ENCODE peak calls at places on chromosomes 11 and 22, in seven cellular contexts. One of them, this sample, is unnamed. For H3K4me1, the result is how much of the 10 kb centered on the place peaks cover.

GRCh38 chr11:111490496-111490895 is 21.7 kb downstream of the BTG4 start:
- DNase-seq in spleen: no peak
- DNase-seq in Panc1: no peak
- DNase-seq in hepatocyte: no peak
- DNase-seq in fibroblast of lung: no peak
- DNase-seq in ascending aorta: no peak
- DNase-seq in colonic mucosa: no peak
- DNase-seq in this sample: no peak

GRCh38 chr22:28112548-28113043 is 193.5 kb upstream of the PITPNB start:
- DNase-seq in spleen: no peak
- DNase-seq in Panc1: no peak
- DNase-seq in hepatocyte: peak
- DNase-seq in fibroblast of lung: peak
- DNase-seq in ascending aorta: no peak
- DNase-seq in colonic mucosa: no peak
- DNase-seq in this sample: peak

GRCh38 chr11:100727410-100727809 is 40.3 kb downstream of the ARHGAP42 start:
- DNase-seq in spleen: no peak
- DNase-seq in Panc1: no peak
- DNase-seq in hepatocyte: peak
- DNase-seq in fibroblast of lung: no peak
- DNase-seq in ascending aorta: no peak
- DNase-seq in colonic mucosa: no peak
- DNase-seq in this sample: no peak

GRCh38 chr11:111438846-111439520 is 59.9 kb upstream of the POU2AF1 start:
- DNase-seq in spleen: no peak
- DNase-seq in Panc1: no peak
- DNase-seq in hepatocyte: no peak
- DNase-seq in fibroblast of lung: no peak
- DNase-seq in ascending aorta: no peak
- DNase-seq in colonic mucosa: no peak
- DNase-seq in this sample: peak

GRCh38 chr11:61760946-61761345 is 8.5 kb downstream of the MYRF start:
- DNase-seq in spleen: no peak
- DNase-seq in Panc1: no peak
- DNase-seq in hepatocyte: no peak
- DNase-seq in fibroblast of lung: no peak
- DNase-seq in ascending aorta: no peak
- DNase-seq in colonic mucosa: no peak
- DNase-seq in this sample: no peak

GRCh38 chr11:18063131-18063530 is 17.1 kb upstream of the TPH1 start:
- DNase-seq in spleen: no peak
- DNase-seq in Panc1: no peak
- DNase-seq in hepatocyte: peak
- DNase-seq in fibroblast of lung: no peak
- DNase-seq in ascending aorta: no peak
- DNase-seq in colonic mucosa: no peak
- DNase-seq in this sample: no peak

GRCh38 chr22:46681010-46681409 is 57.0 kb downstream of the CERK start:
- DNase-seq in spleen: no peak
- DNase-seq in Panc1: no peak
- DNase-seq in hepatocyte: no peak
- DNase-seq in fibroblast of lung: no peak
- DNase-seq in ascending aorta: no peak
- DNase-seq in colonic mucosa: no peak
- DNase-seq in this sample: no peak

GRCh38 chr11:19869946-19870589 is 157.4 kb downstream of the NAV2 start:
- DNase-seq in spleen: no peak
- DNase-seq in Panc1: no peak
- DNase-seq in hepatocyte: no peak
- DNase-seq in fibroblast of lung: no peak
- DNase-seq in ascending aorta: no peak
- DNase-seq in colonic mucosa: no peak
- DNase-seq in this sample: no peak

GRCh38 chr11:15507592-15507991 is 392.9 kb downstream of the INSC start:
- DNase-seq in spleen: no peak
- DNase-seq in Panc1: no peak
- DNase-seq in hepatocyte: peak
- DNase-seq in fibroblast of lung: peak
- DNase-seq in ascending aorta: no peak
- DNase-seq in colonic mucosa: peak
- DNase-seq in this sample: peak

GRCh38 chr11:10298342-10298741 is 4.3 kb upstream of the SBF2 start:
- DNase-seq in spleen: no peak
- DNase-seq in Panc1: no peak
- DNase-seq in hepatocyte: no peak
- DNase-seq in fibroblast of lung: peak
- DNase-seq in ascending aorta: no peak
- DNase-seq in colonic mucosa: no peak
- DNase-seq in this sample: no peak

GRCh38 chr22:20677684-20678242 is 96.2 kb upstream of the SERPIND1 start:
- DNase-seq in spleen: no peak
- DNase-seq in Panc1: no peak
- DNase-seq in hepatocyte: no peak
- DNase-seq in fibroblast of lung: no peak
- DNase-seq in ascending aorta: no peak
- DNase-seq in colonic mucosa: no peak
- DNase-seq in this sample: no peak

GRCh38 chr22:45235101-45235777 is 5.5 kb downstream of the KIAA0930 start:
- DNase-seq in spleen: peak
- DNase-seq in Panc1: no peak
- DNase-seq in hepatocyte: no peak
- DNase-seq in fibroblast of lung: no peak
- DNase-seq in ascending aorta: no peak
- DNase-seq in colonic mucosa: no peak
- DNase-seq in this sample: no peak

GRCh38 chr11:64251986-64252837 is 882 bp downstream of the PLCB3 start:
- DNase-seq in spleen: no peak
- DNase-seq in Panc1: no peak
- DNase-seq in hepatocyte: peak
- DNase-seq in fibroblast of lung: peak
- DNase-seq in ascending aorta: no peak
- DNase-seq in colonic mucosa: peak
- DNase-seq in this sample: peak

GRCh38 chr11:75946531-75947530 is 131.8 kb downstream of the UVRAG start:
- DNase-seq in spleen: no peak
- DNase-seq in Panc1: no peak
- DNase-seq in hepatocyte: peak
- DNase-seq in fibroblast of lung: peak
- DNase-seq in ascending aorta: no peak
- DNase-seq in colonic mucosa: peak
- DNase-seq in this sample: peak

GRCh38 chr11:83725161-83725560 is 439.0 kb upstream of the CCDC90B start:
- DNase-seq in spleen: no peak
- DNase-seq in Panc1: no peak
- DNase-seq in hepatocyte: no peak
- DNase-seq in fibroblast of lung: no peak
- DNase-seq in ascending aorta: no peak
- DNase-seq in colonic mucosa: no peak
- DNase-seq in this sample: peak

GRCh38 chr11:116519499-116519898 is 253.3 kb downstream of the BUD13 start:
- DNase-seq in spleen: no peak
- DNase-seq in Panc1: no peak
- DNase-seq in hepatocyte: no peak
- DNase-seq in fibroblast of lung: no peak
- DNase-seq in ascending aorta: no peak
- DNase-seq in colonic mucosa: no peak
- DNase-seq in this sample: no peak

GRCh38 chr11:128565881-128566280 is 21.5 kb downstream of the ETS1 start:
- DNase-seq in spleen: no peak
- DNase-seq in Panc1: no peak
- DNase-seq in hepatocyte: peak
- DNase-seq in fibroblast of lung: peak
- DNase-seq in ascending aorta: no peak
- DNase-seq in colonic mucosa: peak
- DNase-seq in this sample: no peak

GRCh38 chr22:20127318-20127868 is 4.2 kb upstream of the ZDHHC8 start:
- DNase-seq in spleen: no peak
- DNase-seq in Panc1: no peak
- DNase-seq in hepatocyte: no peak
- DNase-seq in fibroblast of lung: no peak
- DNase-seq in ascending aorta: no peak
- DNase-seq in colonic mucosa: no peak
- DNase-seq in this sample: no peak

GRCh38 chr11:5004429-5005274 is 10.0 kb downstream of the OR51L1 start:
- DNase-seq in spleen: no peak
- DNase-seq in Panc1: peak
- DNase-seq in hepatocyte: peak
- DNase-seq in fibroblast of lung: peak
- DNase-seq in ascending aorta: no peak
- DNase-seq in colonic mucosa: peak
- DNase-seq in this sample: peak

GRCh38 chr11:95304777-95305176 is 73.8 kb upstream of the SESN3 start:
- DNase-seq in spleen: no peak
- DNase-seq in Panc1: no peak
- DNase-seq in hepatocyte: no peak
- DNase-seq in fibroblast of lung: no peak
- DNase-seq in ascending aorta: no peak
- DNase-seq in colonic mucosa: no peak
- DNase-seq in this sample: no peak

GRCh38 chr11:20112291-20113146 is 47.8 kb downstream of the DBX1 start:
- DNase-seq in spleen: no peak
- DNase-seq in Panc1: peak
- DNase-seq in hepatocyte: peak
- DNase-seq in fibroblast of lung: peak
- DNase-seq in ascending aorta: peak
- DNase-seq in colonic mucosa: peak
- DNase-seq in this sample: peak

DNA sequence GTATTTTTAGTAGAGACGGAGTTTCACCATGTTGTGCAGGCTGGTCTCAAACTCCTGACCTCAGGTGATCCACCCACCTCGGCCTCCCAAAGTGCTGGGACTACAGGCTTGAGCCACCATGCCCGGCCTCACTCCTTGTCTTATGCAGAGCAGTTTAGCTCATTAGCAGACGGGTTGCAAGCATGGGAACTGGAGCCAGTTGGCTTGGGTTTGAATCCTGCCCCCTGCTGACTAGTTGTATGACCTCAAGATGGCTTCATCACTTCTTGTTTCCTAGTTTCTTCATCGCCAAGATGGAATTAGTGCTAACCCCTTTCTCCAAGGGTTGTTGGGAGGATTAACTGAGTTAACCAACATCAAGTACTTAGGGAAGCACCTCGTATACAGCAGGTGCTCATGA is 23.4 kb upstream of the RASD2 start:
- DNase-seq in spleen: no peak
- DNase-seq in Panc1: no peak
- DNase-seq in hepatocyte: no peak
- DNase-seq in fibroblast of lung: no peak
- DNase-seq in ascending aorta: no peak
- DNase-seq in colonic mucosa: no peak
- DNase-seq in this sample: no peak
- TF ChIP-seq CTCF in spleen: no peak
- TF ChIP-seq CTCF in Panc1: no peak
- TF ChIP-seq CTCF in hepatocyte: no peak
- TF ChIP-seq CTCF in fibroblast of lung: no peak
- TF ChIP-seq CTCF in ascending aorta: no peak
- TF ChIP-seq CTCF in colonic mucosa: no peak
- TF ChIP-seq CTCF in this sample: peak

DNA sequence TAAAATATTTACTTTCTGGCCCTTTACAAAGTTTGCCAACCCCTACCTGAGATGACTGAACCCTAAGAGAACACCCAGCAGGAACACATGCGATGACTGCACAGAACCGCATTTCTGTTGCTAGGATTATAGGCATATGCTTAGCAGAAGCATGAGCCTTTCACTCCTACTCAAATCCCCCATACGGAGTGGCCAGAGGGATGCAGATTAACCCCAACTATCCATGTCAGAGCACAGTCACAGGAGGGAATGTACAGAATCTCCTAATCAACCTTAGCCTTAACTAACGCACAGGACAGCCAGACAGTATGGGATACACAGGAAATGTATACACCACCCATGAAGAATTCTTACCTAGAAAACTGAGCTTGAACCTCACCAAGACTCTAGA is 6.2 kb downstream of the HPS4 start:
- DNase-seq in spleen: no peak
- DNase-seq in Panc1: no peak
- DNase-seq in hepatocyte: no peak
- DNase-seq in fibroblast of lung: no peak
- DNase-seq in ascending aorta: no peak
- DNase-seq in colonic mucosa: no peak
- DNase-seq in this sample: no peak
- H3K4me1 ChIP-seq in spleen: under half
- H3K4me1 ChIP-seq in Panc1: under half
- H3K4me1 ChIP-seq in hepatocyte: under half
- H3K4me1 ChIP-seq in fibroblast of lung: under half
- H3K4me1 ChIP-seq in ascending aorta: under half
- H3K4me1 ChIP-seq in colonic mucosa: under half
- H3K4me1 ChIP-seq in this sample: under half

DNA sequence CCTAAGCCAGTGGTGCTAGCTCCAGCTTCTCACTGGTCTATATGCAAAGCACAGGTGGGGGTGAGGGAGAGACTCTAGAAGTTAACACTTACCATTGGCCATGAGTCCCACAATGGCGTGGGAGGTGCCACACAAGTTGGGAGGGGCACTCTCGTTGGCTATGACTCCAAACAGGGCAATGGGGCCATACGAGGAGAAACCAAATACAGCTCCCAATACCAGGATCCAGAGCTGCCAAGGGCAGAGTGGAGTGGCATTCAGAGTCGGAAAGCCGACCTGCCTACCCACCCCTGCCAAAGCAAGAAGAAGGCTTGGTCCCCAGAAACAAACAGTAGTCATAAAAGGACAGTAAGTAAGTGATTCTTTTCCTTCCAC is 5.6 kb downstream of the SLC37A4 start:
- DNase-seq in spleen: peak
- DNase-seq in Panc1: no peak
- DNase-seq in hepatocyte: no peak
- DNase-seq in fibroblast of lung: no peak
- DNase-seq in ascending aorta: no peak
- DNase-seq in colonic mucosa: no peak
- DNase-seq in this sample: no peak
- H3K27ac ChIP-seq in spleen: peak
- H3K27ac ChIP-seq in Panc1: no peak
- H3K27ac ChIP-seq in hepatocyte: peak
- H3K27ac ChIP-seq in fibroblast of lung: no peak
- H3K27ac ChIP-seq in ascending aorta: peak
- H3K27ac ChIP-seq in colonic mucosa: no peak
- H3K27ac ChIP-seq in this sample: no peak

GRCh38 chr11:129987950-129988349 is 14.7 kb downstream of the PRDM10 start:
- DNase-seq in spleen: no peak
- DNase-seq in Panc1: no peak
- DNase-seq in hepatocyte: no peak
- DNase-seq in fibroblast of lung: no peak
- DNase-seq in ascending aorta: no peak
- DNase-seq in colonic mucosa: no peak
- DNase-seq in this sample: no peak

GRCh38 chr11:129995163-129995562 is 7.5 kb downstream of the PRDM10 start:
- DNase-seq in spleen: no peak
- DNase-seq in Panc1: no peak
- DNase-seq in hepatocyte: no peak
- DNase-seq in fibroblast of lung: no peak
- DNase-seq in ascending aorta: no peak
- DNase-seq in colonic mucosa: no peak
- DNase-seq in this sample: no peak

GRCh38 chr11:129989437-129989836 is 13.2 kb downstream of the PRDM10 start:
- DNase-seq in spleen: no peak
- DNase-seq in Panc1: no peak
- DNase-seq in hepatocyte: no peak
- DNase-seq in fibroblast of lung: peak
- DNase-seq in ascending aorta: no peak
- DNase-seq in colonic mucosa: peak
- DNase-seq in this sample: no peak

GRCh38 chr11:129996113-129996870 is 6.3 kb downstream of the PRDM10 start:
- DNase-seq in spleen: no peak
- DNase-seq in Panc1: no peak
- DNase-seq in hepatocyte: no peak
- DNase-seq in fibroblast of lung: peak
- DNase-seq in ascending aorta: no peak
- DNase-seq in colonic mucosa: peak
- DNase-seq in this sample: peak

GRCh38 chr11:129992161-129992944 is 10.3 kb downstream of the PRDM10 start:
- DNase-seq in spleen: no peak
- DNase-seq in Panc1: no peak
- DNase-seq in hepatocyte: peak
- DNase-seq in fibroblast of lung: peak
- DNase-seq in ascending aorta: no peak
- DNase-seq in colonic mucosa: peak
- DNase-seq in this sample: no peak
- TF ChIP-seq CTCF in spleen: no peak
- TF ChIP-seq CTCF in Panc1: no peak
- TF ChIP-seq CTCF in hepatocyte: peak
- TF ChIP-seq CTCF in fibroblast of lung: no peak
- TF ChIP-seq CTCF in ascending aorta: no peak
- TF ChIP-seq CTCF in colonic mucosa: peak
- TF ChIP-seq CTCF in this sample: no peak

This sample was measured in A673.